ENCODE peak calls at places on chromosome 14, in eight cellular contexts. Y is CD4-positive, alpha-beta T cell; A is endothelial cell of umbilical vein; C is endodermal cell; D is A549; T is brain microvascular endothelial cell; W is psoas muscle; J is heart right ventricle. R is an unnamed sample.

GRCh38 chr14:71371711-71372396 is 464.6 kb downstream of the PCNX1 start:
- DNase-seq in A (peak), J (no peak), W (no peak), C (no peak), Y (no peak), D (peak), T (peak), R (peak)

GRCh38 chr14:89721330-89721729 is 233.2 kb downstream of the EFCAB11 start:
- DNase-seq in J (no peak), Y (no peak), D (no peak), C (no peak), W (no peak), A (no peak), T (no peak), R (no peak)

GRCh38 chr14:33737446-33737845 is 213.4 kb downstream of the EGLN3 start:
- DNase-seq in Y (no peak), A (no peak), J (no peak), C (no peak), W (no peak), D (no peak), T (peak), R (no peak)

GRCh38 chr14:104284636-104285482 is 146.5 kb downstream of the KIF26A start:
- DNase-seq in W (peak), J (no peak), T (no peak), C (peak), A (no peak), D (no peak), Y (no peak), R (no peak)

GRCh38 chr14:104735830-104736642 is 12.0 kb downstream of the ADSS1 start:
- DNase-seq in A (peak), C (no peak), T (peak), J (peak), Y (no peak), W (peak), D (no peak), R (no peak)

GRCh38 chr14:61642246-61642982 is 52.9 kb upstream of the HIF1A start:
- DNase-seq in J (no peak), D (peak), Y (no peak), C (no peak), A (no peak), W (no peak), T (peak), R (no peak)

GRCh38 chr14:104871145-104871655 is 6.1 kb downstream of the CEP170B start:
- DNase-seq in A (no peak), W (peak), T (no peak), J (no peak), Y (no peak), C (no peak), D (no peak), R (no peak)

GRCh38 chr14:81432171-81432570 is 32.0 kb upstream of the STON2 start:
- DNase-seq in W (no peak), A (no peak), T (no peak), J (no peak), C (no peak), Y (no peak), D (no peak), R (peak)

GRCh38 chr14:77041837-77042557 is 13.5 kb upstream of the IRF2BPL start:
- DNase-seq in C (no peak), A (peak), J (no peak), W (peak), T (peak), Y (no peak), D (no peak), R (peak)

GRCh38 chr14:84197704-84198103 is 1332.2 kb upstream of the FLRT2 start:
- DNase-seq in Y (no peak), C (no peak), D (no peak), T (no peak), W (no peak), A (no peak), J (no peak), R (no peak)

GRCh38 chr14:96205994-96206392 is 1.4 kb downstream of the BDKRB2 start:
- DNase-seq in T (no peak), D (no peak), Y (no peak), A (no peak), W (no peak), J (no peak), C (no peak), R (no peak)

GRCh38 chr14:101761881-101762529 is 496 bp downstream of the PPP2R5C start:
- DNase-seq in D (no peak), J (peak), W (no peak), Y (peak), T (no peak), A (peak), C (no peak), R (peak)

GRCh38 chr14:52590318-52590717 is 37.7 kb downstream of the GPR137C start:
- DNase-seq in Y (no peak), T (no peak), A (no peak), W (no peak), D (no peak), J (no peak), C (no peak), R (no peak)

GRCh38 chr14:53331247-53331646 is 178.1 kb upstream of the DDHD1 start:
- DNase-seq in C (no peak), Y (no peak), W (no peak), T (peak), J (no peak), D (no peak), A (no peak), R (peak)

GRCh38 chr14:61516125-61516740 is 179.1 kb upstream of the HIF1A start:
- DNase-seq in D (no peak), T (no peak), J (no peak), W (no peak), A (peak), Y (no peak), C (peak), R (no peak)

GRCh38 chr14:29521526-29522137 is 406.0 kb downstream of the PRKD1 start:
- DNase-seq in Y (no peak), C (peak), J (no peak), A (peak), D (no peak), W (no peak), T (no peak), R (no peak)

GRCh38 chr14:22272408-22272807 is 316.6 kb downstream of the DAD1 start:
- DNase-seq in D (no peak), A (no peak), W (no peak), C (no peak), J (no peak), Y (no peak), T (no peak), R (no peak)

GRCh38 chr14:60819575-60819974 is 85.0 kb downstream of the MNAT1 start:
- DNase-seq in J (no peak), Y (no peak), A (no peak), W (no peak), D (no peak), T (no peak), C (no peak), R (no peak)

GRCh38 chr14:49641697-49642129 is 6.7 kb upstream of the DNAAF2 start:
- DNase-seq in J (no peak), T (peak), W (no peak), D (no peak), Y (no peak), C (peak), A (no peak), R (no peak)

GRCh38 chr14:102184678-102185040 is 45.0 kb downstream of the WDR20 start:
- DNase-seq in Y (no peak), A (no peak), W (no peak), D (no peak), J (no peak), C (peak), T (no peak), R (no peak)

GRCh38 chr14:103401223-103402214 is 16.3 kb downstream of the MARK3 start:
- DNase-seq in T (peak), J (no peak), W (no peak), Y (no peak), D (no peak), C (no peak), A (peak), R (peak)

GRCh38 chr14:24965934-24966593 is 83.9 kb downstream of the STXBP6 start:
- DNase-seq in T (peak), D (peak), Y (no peak), C (no peak), J (no peak), W (no peak), A (peak), R (no peak)

GRCh38 chr14:85566603-85567002 is 36.7 kb downstream of the FLRT2 start:
- DNase-seq in D (no peak), Y (no peak), W (no peak), T (no peak), J (no peak), A (peak), C (no peak), R (peak)

GRCh38 chr14:104970231-104971068 is 7.7 kb downstream of the AHNAK2 start:
- DNase-seq in W (peak), C (peak), Y (no peak), J (peak), D (peak), A (peak), T (peak), R (peak)

GRCh38 chr14:49975286-49975685 is 82.4 kb downstream of the ARF6 start:
- DNase-seq in D (peak), J (no peak), T (peak), A (peak), C (no peak), Y (no peak), W (no peak), R (peak)

GRCh38 chr14:23916038-23916437 is 37.5 kb upstream of the DHRS4 start:
- DNase-seq in W (no peak), T (no peak), A (no peak), Y (no peak), D (no peak), J (no peak), C (no peak), R (no peak)

GRCh38 chr14:39773387-39773786 is 341.2 kb upstream of the FBXO33 start:
- DNase-seq in J (no peak), C (no peak), D (no peak), W (no peak), Y (no peak), T (no peak), A (no peak), R (no peak)

GRCh38 chr14:78598046-78598652 is 428.0 kb downstream of the NRXN3 start:
- DNase-seq in C (peak), W (peak), Y (no peak), D (peak), T (peak), A (peak), J (peak), R (peak)

GRCh38 chr14:105283899-105284298 is 16.9 kb downstream of the BRF1 start:
- DNase-seq in A (peak), Y (no peak), D (no peak), T (no peak), W (no peak), C (no peak), J (no peak), R (no peak)

GRCh38 chr14:36055052-36055378 is 121.5 kb downstream of the PTCSC3 start:
- DNase-seq in C (no peak), A (no peak), Y (no peak), T (no peak), D (no peak), J (no peak), W (no peak), R (no peak)

GRCh38 chr14:102554835-102555819 is 37.3 kb upstream of the RCOR1 start:
- DNase-seq in D (no peak), W (peak), T (no peak), Y (peak), C (peak), A (peak), J (peak), R (no peak)

GRCh38 chr14:29643415-29644206 is 284.0 kb downstream of the PRKD1 start:
- DNase-seq in T (no peak), J (no peak), A (peak), W (no peak), Y (no peak), C (no peak), D (peak), R (no peak)

GRCh38 chr14:69994002-69994401 is 114.8 kb downstream of the SMOC1 start:
- DNase-seq in W (no peak), C (no peak), Y (no peak), J (no peak), T (no peak), A (peak), D (no peak), R (no peak)

GRCh38 chr14:32978691-32979255 is 40.1 kb downstream of the NPAS3 start:
- DNase-seq in D (no peak), J (no peak), T (no peak), A (no peak), Y (no peak), C (no peak), W (no peak), R (no peak)

GRCh38 chr14:55556929-55557623 is 22.9 kb upstream of the KTN1 start:
- DNase-seq in Y (no peak), J (peak), W (peak), D (peak), A (peak), C (no peak), T (peak), R (peak)

GRCh38 chr14:104551851-104552737 is 27.5 kb upstream of the C14orf180 start:
- DNase-seq in W (peak), D (no peak), C (peak), T (no peak), Y (no peak), A (no peak), J (no peak), R (no peak)

GRCh38 chr14:91361236-91361811 is 56.3 kb downstream of the CCDC88C start:
- DNase-seq in C (no peak), Y (no peak), D (no peak), A (no peak), T (no peak), W (no peak), J (no peak), R (peak)

GRCh38 chr14:55127491-55127951 is 1.5 kb upstream of the LGALS3 start:
- DNase-seq in W (no peak), Y (no peak), T (peak), C (no peak), J (no peak), A (no peak), D (peak), R (peak)

DNA sequence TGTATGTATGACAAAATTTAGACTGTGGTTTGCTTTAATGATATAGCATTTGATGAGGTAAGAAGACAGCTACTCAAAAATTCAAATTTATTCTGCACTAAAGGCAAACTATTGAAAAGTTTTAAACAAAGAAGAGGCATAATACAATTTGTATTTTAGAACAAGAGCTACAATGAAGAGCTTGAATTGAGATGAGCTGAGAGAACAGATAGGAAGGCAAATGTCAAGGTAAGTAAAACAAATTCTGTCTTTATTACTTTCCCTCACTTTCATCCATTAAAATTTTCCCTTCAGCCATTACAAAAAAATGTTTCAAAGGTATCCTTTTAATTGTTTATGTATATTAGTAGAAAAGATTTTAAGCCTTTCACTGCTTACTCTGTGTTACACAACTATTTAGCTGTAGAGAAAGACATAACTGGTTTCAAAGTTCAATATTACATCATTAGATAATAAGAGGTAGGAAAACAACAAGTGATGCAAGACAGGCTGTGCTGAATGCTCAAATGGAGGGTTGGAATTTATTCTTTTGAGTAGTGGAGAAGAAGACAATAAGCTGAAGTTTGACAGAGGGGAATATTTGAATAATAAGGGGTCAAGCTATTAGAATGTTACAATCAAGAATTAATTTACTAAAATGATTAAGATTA is 1334.1 kb downstream of the FSCB start:
- DNase-seq in D (peak), Y (no peak), A (no peak), C (no peak), J (no peak), W (no peak), T (no peak), R (no peak)
- H3K27ac ChIP-seq in D (no peak), Y (no peak), A (no peak), C (no peak), J (no peak), W (no peak), T (no peak), R (no peak)

GRCh38 chr14:38623661-38624060 is 367.8 kb upstream of the CLEC14A start:
- DNase-seq in C (no peak), A (no peak), T (no peak), W (no peak), Y (no peak), J (no peak), D (no peak), R (no peak)

GRCh38 chr14:38616959-38617358 is 361.1 kb upstream of the CLEC14A start:
- DNase-seq in A (no peak), J (no peak), W (no peak), T (no peak), C (no peak), D (no peak), Y (no peak), R (no peak)

DNA sequence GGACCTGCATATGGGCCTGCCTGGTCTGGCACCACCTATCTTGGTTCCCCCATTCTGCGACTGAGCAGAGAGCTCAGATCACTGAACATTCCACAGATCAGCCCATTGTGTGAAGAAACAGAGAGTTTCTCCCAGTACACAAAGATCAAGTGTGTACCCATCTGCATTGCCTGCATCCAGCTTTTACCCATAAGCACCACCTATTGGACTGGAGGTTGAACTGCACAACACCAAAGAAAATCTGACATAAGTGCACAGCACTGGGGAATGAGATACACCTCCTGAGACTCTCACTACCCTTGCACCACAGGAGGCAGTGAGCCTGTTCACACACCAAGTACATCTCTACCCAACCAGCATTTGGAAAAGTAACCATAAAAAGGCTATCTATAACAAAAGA is 362.6 kb upstream of the CLEC14A start:
- DNase-seq in T (no peak), W (no peak), C (no peak), D (peak), J (no peak), A (no peak), Y (no peak), R (no peak)
- TF ChIP-seq CTCF in T (no peak), W (no peak), C (peak), D (no peak), J (no peak), A (peak), Y (no peak), R (no peak)

GRCh38 chr14:50980451-50980850 is 36.2 kb upstream of the PYGL start:
- DNase-seq in W (no peak), D (no peak), J (no peak), C (no peak), T (no peak), A (no peak), Y (no peak), R (no peak)

GRCh38 chr14:50984061-50984710 is 39.9 kb upstream of the PYGL start:
- DNase-seq in D (no peak), J (no peak), A (no peak), Y (no peak), W (no peak), C (no peak), T (no peak), R (no peak)

GRCh38 chr14:50985124-50985815 is 41.0 kb upstream of the PYGL start:
- DNase-seq in T (no peak), J (no peak), D (no peak), C (no peak), W (no peak), Y (no peak), A (no peak), R (no peak)

DNA sequence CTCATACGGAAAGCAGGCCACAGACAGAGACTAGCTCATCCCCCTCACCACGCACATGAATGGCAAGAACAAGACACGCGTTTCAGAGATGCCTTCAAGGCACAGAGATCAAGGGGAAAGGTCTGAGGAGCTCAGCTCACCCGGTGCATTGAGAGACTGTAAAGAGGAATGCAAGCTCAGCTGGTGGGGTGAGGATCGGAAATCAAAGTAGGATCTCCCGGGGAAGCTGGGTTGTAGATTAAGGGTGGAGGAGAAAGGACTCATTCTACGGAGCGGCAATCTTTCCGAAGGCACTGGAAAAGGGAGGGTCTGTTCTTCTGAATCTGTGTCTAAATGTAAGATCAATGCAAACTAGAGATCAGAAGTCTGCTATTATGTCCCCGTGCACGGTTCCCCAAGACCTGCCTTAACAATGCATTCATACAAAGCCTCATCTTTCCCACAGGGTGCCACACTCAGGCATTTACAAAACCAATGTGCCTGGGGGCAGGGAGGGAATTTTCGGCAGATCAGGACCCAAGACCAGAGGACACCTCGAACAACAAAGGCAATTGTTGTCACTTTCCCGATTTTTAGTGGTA is 41.6 kb upstream of the PYGL start:
- DNase-seq in J (no peak), A (no peak), Y (no peak), W (no peak), C (peak), D (no peak), T (no peak), R (no peak)
- H3K27ac ChIP-seq in J (no peak), A (no peak), Y (no peak), W (no peak), C (peak), D (no peak), T (no peak), R (no peak)

DNA sequence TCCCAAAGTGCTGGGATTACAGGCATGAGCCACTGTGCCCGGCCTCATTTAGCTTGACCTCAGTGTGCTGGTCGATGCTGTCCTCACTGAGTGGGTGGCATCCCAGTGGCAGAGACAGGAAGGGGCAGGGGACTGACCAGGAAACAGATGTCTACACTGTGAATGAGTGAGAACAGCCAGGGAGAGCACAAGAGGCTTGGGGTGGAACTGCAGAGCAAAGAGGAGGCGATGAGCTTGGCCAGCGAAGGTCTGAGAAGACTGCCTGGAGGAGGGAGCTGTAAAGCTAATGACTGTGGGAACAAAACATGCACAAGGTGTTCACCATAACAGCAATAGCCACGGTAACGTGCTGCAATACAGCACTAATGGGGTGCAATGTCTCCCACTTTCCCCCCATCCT is 57.2 kb upstream of the BEGAIN start:
- DNase-seq in J (no peak), T (no peak), A (peak), C (no peak), W (no peak), D (no peak), Y (no peak), R (no peak)
- TF ChIP-seq CTCF in J (no peak), T (no peak), A (no peak), C (no peak), W (no peak), D (no peak), Y (no peak), R (no peak)